ENCODE peak calls at places on chromosomes 1 and 21, in eight cellular contexts. One of them, this sample, is unnamed.

GRCh38 chr1:197180252-197180878 is 33.9 kb upstream of the ASPM start:
- DNase-seq in lower leg skin: no peak
- DNase-seq in NCI-H2029: no peak
- DNase-seq in left lung: no peak
- DNase-seq in MCF 10A: peak
- DNase-seq in GM13976: no peak
- DNase-seq in GM23338: peak
- DNase-seq in naive thymus-derived CD8-positive, alpha-beta T cell: no peak
- DNase-seq in this sample: peak

GRCh38 chr1:8217011-8217711 is 100.8 kb upstream of the SLC45A1 start:
- DNase-seq in naive thymus-derived CD8-positive, alpha-beta T cell: no peak
- DNase-seq in GM23338: peak
- DNase-seq in NCI-H2029: no peak
- DNase-seq in GM13976: peak
- DNase-seq in left lung: peak
- DNase-seq in MCF 10A: no peak
- DNase-seq in lower leg skin: no peak
- DNase-seq in this sample: no peak

GRCh38 chr21:35811115-35811806 is 249.1 kb downstream of the SETD4 start:
- DNase-seq in MCF 10A: no peak
- DNase-seq in GM23338: peak
- DNase-seq in naive thymus-derived CD8-positive, alpha-beta T cell: no peak
- DNase-seq in left lung: no peak
- DNase-seq in GM13976: no peak
- DNase-seq in lower leg skin: no peak
- DNase-seq in NCI-H2029: no peak
- DNase-seq in this sample: no peak

GRCh38 chr1:206144605-206145004 is 27.4 kb upstream of the AVPR1B start:
- DNase-seq in left lung: no peak
- DNase-seq in lower leg skin: no peak
- DNase-seq in GM13976: no peak
- DNase-seq in GM23338: no peak
- DNase-seq in MCF 10A: peak
- DNase-seq in naive thymus-derived CD8-positive, alpha-beta T cell: no peak
- DNase-seq in NCI-H2029: peak
- DNase-seq in this sample: no peak

GRCh38 chr1:171501305-171502021 is 16.1 kb downstream of the PRRC2C start:
- DNase-seq in GM13976: no peak
- DNase-seq in NCI-H2029: no peak
- DNase-seq in GM23338: no peak
- DNase-seq in naive thymus-derived CD8-positive, alpha-beta T cell: no peak
- DNase-seq in left lung: no peak
- DNase-seq in MCF 10A: no peak
- DNase-seq in lower leg skin: no peak
- DNase-seq in this sample: no peak

GRCh38 chr1:196558424-196558823 is 49.8 kb downstream of the KCNT2 start:
- DNase-seq in left lung: no peak
- DNase-seq in MCF 10A: peak
- DNase-seq in lower leg skin: peak
- DNase-seq in NCI-H2029: peak
- DNase-seq in naive thymus-derived CD8-positive, alpha-beta T cell: no peak
- DNase-seq in GM13976: no peak
- DNase-seq in GM23338: no peak
- DNase-seq in this sample: peak

GRCh38 chr1:77948841-77949424 is 29.9 kb downstream of the FUBP1 start:
- DNase-seq in GM13976: no peak
- DNase-seq in NCI-H2029: no peak
- DNase-seq in left lung: no peak
- DNase-seq in lower leg skin: no peak
- DNase-seq in GM23338: peak
- DNase-seq in MCF 10A: no peak
- DNase-seq in naive thymus-derived CD8-positive, alpha-beta T cell: no peak
- DNase-seq in this sample: peak

GRCh38 chr1:21229246-21230000 is 52.7 kb upstream of the EIF4G3 start:
- DNase-seq in NCI-H2029: no peak
- DNase-seq in GM23338: no peak
- DNase-seq in naive thymus-derived CD8-positive, alpha-beta T cell: no peak
- DNase-seq in lower leg skin: no peak
- DNase-seq in left lung: no peak
- DNase-seq in GM13976: no peak
- DNase-seq in MCF 10A: peak
- DNase-seq in this sample: peak

GRCh38 chr1:145714524-145715111 is 4.7 kb upstream of the CD160 start:
- DNase-seq in GM23338: no peak
- DNase-seq in naive thymus-derived CD8-positive, alpha-beta T cell: no peak
- DNase-seq in MCF 10A: no peak
- DNase-seq in left lung: no peak
- DNase-seq in GM13976: no peak
- DNase-seq in lower leg skin: no peak
- DNase-seq in NCI-H2029: no peak
- DNase-seq in this sample: no peak

GRCh38 chr1:228867951-228868730 is 132.9 kb downstream of the RHOU start:
- DNase-seq in NCI-H2029: peak
- DNase-seq in left lung: no peak
- DNase-seq in GM13976: no peak
- DNase-seq in GM23338: no peak
- DNase-seq in MCF 10A: peak
- DNase-seq in lower leg skin: no peak
- DNase-seq in naive thymus-derived CD8-positive, alpha-beta T cell: no peak
- DNase-seq in this sample: no peak

GRCh38 chr1:153565529-153566374 is at the start of gene S100A2:
- DNase-seq in GM23338: no peak
- DNase-seq in NCI-H2029: peak
- DNase-seq in GM13976: peak
- DNase-seq in naive thymus-derived CD8-positive, alpha-beta T cell: no peak
- DNase-seq in MCF 10A: peak
- DNase-seq in lower leg skin: peak
- DNase-seq in left lung: peak
- DNase-seq in this sample: peak

GRCh38 chr1:209405183-209405823 is 178.2 kb upstream of the CAMK1G start:
- DNase-seq in naive thymus-derived CD8-positive, alpha-beta T cell: no peak
- DNase-seq in MCF 10A: peak
- DNase-seq in GM13976: no peak
- DNase-seq in GM23338: peak
- DNase-seq in lower leg skin: no peak
- DNase-seq in NCI-H2029: no peak
- DNase-seq in left lung: no peak
- DNase-seq in this sample: peak

GRCh38 chr1:87291107-87291506 is 37.6 kb upstream of the LMO4 start:
- DNase-seq in left lung: no peak
- DNase-seq in MCF 10A: no peak
- DNase-seq in naive thymus-derived CD8-positive, alpha-beta T cell: no peak
- DNase-seq in GM23338: no peak
- DNase-seq in lower leg skin: no peak
- DNase-seq in GM13976: no peak
- DNase-seq in NCI-H2029: no peak
- DNase-seq in this sample: no peak

GRCh38 chr1:38009088-38009840 is 3.3 kb upstream of the UTP11 start:
- DNase-seq in GM13976: no peak
- DNase-seq in NCI-H2029: no peak
- DNase-seq in lower leg skin: no peak
- DNase-seq in MCF 10A: peak
- DNase-seq in left lung: peak
- DNase-seq in naive thymus-derived CD8-positive, alpha-beta T cell: no peak
- DNase-seq in GM23338: peak
- DNase-seq in this sample: peak

GRCh38 chr1:95006681-95007080 is 66.1 kb downstream of the ALG14 start:
- DNase-seq in left lung: no peak
- DNase-seq in lower leg skin: no peak
- DNase-seq in GM23338: no peak
- DNase-seq in naive thymus-derived CD8-positive, alpha-beta T cell: no peak
- DNase-seq in NCI-H2029: no peak
- DNase-seq in MCF 10A: no peak
- DNase-seq in GM13976: no peak
- DNase-seq in this sample: no peak

GRCh38 chr1:203629509-203630082 is 3.0 kb downstream of the ATP2B4 start:
- DNase-seq in lower leg skin: peak
- DNase-seq in NCI-H2029: no peak
- DNase-seq in GM23338: peak
- DNase-seq in MCF 10A: no peak
- DNase-seq in GM13976: peak
- DNase-seq in left lung: peak
- DNase-seq in naive thymus-derived CD8-positive, alpha-beta T cell: peak
- DNase-seq in this sample: no peak

GRCh38 chr1:171590022-171590421 is 32.0 kb upstream of the MYOCOS start:
- DNase-seq in MCF 10A: no peak
- DNase-seq in left lung: no peak
- DNase-seq in naive thymus-derived CD8-positive, alpha-beta T cell: no peak
- DNase-seq in NCI-H2029: no peak
- DNase-seq in GM23338: no peak
- DNase-seq in lower leg skin: no peak
- DNase-seq in GM13976: no peak
- DNase-seq in this sample: no peak

GRCh38 chr1:111507411-111508201 is 4.2 kb upstream of the ADORA3 start:
- DNase-seq in lower leg skin: peak
- DNase-seq in left lung: peak
- DNase-seq in MCF 10A: peak
- DNase-seq in GM23338: peak
- DNase-seq in GM13976: peak
- DNase-seq in naive thymus-derived CD8-positive, alpha-beta T cell: peak
- DNase-seq in NCI-H2029: no peak
- DNase-seq in this sample: peak

This sample was measured in mammary epithelial cell.